ENCODE peak calls at places on chromosomes 4 and X, in nine cellular contexts. M is A549; L is lower leg skin; N is IMR-90; E is CD8-positive, alpha-beta T cell; C is skeletal muscle cell; G is heart right ventricle; V is fibroblast of pulmonary artery; B is adipocyte. W is an unnamed sample.

GRCh38 chrX:3939967-3940610 is 226.6 kb upstream of the PRKX start:
- DNase-seq in M (peak; percentile 11), L (no peak), N (peak; percentile 20), E (no peak), C (no peak), G (no peak), V (peak; percentile 29), B (peak; percentile 63), W (no peak)

GRCh38 chrX:101429934-101430333 is 21.9 kb downstream of the HNRNPH2 start:
- DNase-seq in M (no peak), L (no peak), N (peak; percentile 69), E (no peak), C (peak; percentile 40), G (no peak), V (no peak), B (peak; percentile 40), W (no peak)

GRCh38 chrX:44903107-44903506 is 30.1 kb downstream of the KDM6A start:
- DNase-seq in M (peak; percentile 65), L (no peak), N (peak; percentile 78), E (no peak), C (no peak), G (no peak), V (peak; percentile 54), B (no peak), W (no peak)

GRCh38 chr4:54647070-54647469 is 10.7 kb upstream of the KIT start:
- DNase-seq in M (no peak), L (no peak), N (no peak), E (no peak), C (no peak), G (no peak), V (no peak), B (no peak), W (no peak)

GRCh38 chrX:133307637-133308485 is 89.7 kb upstream of the TFDP3 start:
- DNase-seq in M (no peak), L (no peak), N (no peak), E (no peak), C (no peak), G (peak; percentile 37), V (no peak), B (no peak), W (no peak)

GRCh38 chr4:72896515-72896914 is 173.0 kb downstream of the COX18 start:
- DNase-seq in M (peak; percentile 11), L (no peak), N (peak; percentile 78), E (no peak), C (peak; percentile 71), G (no peak), V (peak; percentile 93), B (peak; percentile 93), W (no peak)

GRCh38 chrX:141879616-141880015 is 24.1 kb upstream of the MAGEC1 start:
- DNase-seq in M (no peak), L (no peak), N (no peak), E (no peak), C (no peak), G (no peak), V (no peak), B (no peak), W (no peak)

GRCh38 chrX:128007882-128008281 is 44.3 kb downstream of the ACTRT1 start:
- DNase-seq in M (no peak), L (no peak), N (no peak), E (no peak), C (no peak), G (no peak), V (no peak), B (no peak), W (no peak)

GRCh38 chrX:22969416-22969815 is 30.3 kb upstream of the DDX53 start:
- DNase-seq in M (no peak), L (no peak), N (peak; percentile 16), E (no peak), C (no peak), G (no peak), V (peak; percentile 28), B (peak; percentile 16), W (no peak)

GRCh38 chrX:13692771-13693231 is 3.9 kb downstream of the RAB9A start:
- DNase-seq in M (no peak), L (no peak), N (no peak), E (no peak), C (no peak), G (no peak), V (no peak), B (no peak), W (no peak)

GRCh38 chrX:13689519-13690211 is 737 bp downstream of the RAB9A start:
- DNase-seq in M (no peak), L (no peak), N (peak; percentile 40), E (no peak), C (no peak), G (no peak), V (no peak), B (peak; percentile 51), W (no peak)

GRCh38 chrX:13688772-13689518 is at the start of gene RAB9A:
- DNase-seq in M (peak; percentile 78), L (peak; percentile 97), N (peak; percentile 68), E (peak; percentile 78), C (peak; percentile 17), G (peak; percentile 89), V (peak; percentile 64), B (peak; percentile 86), W (peak; percentile 88)

GRCh38 chrX:13691845-13692334 is 3.0 kb downstream of the RAB9A start:
- DNase-seq in M (no peak), L (no peak), N (no peak), E (no peak), C (no peak), G (no peak), V (no peak), B (no peak), W (no peak)

DNA sequence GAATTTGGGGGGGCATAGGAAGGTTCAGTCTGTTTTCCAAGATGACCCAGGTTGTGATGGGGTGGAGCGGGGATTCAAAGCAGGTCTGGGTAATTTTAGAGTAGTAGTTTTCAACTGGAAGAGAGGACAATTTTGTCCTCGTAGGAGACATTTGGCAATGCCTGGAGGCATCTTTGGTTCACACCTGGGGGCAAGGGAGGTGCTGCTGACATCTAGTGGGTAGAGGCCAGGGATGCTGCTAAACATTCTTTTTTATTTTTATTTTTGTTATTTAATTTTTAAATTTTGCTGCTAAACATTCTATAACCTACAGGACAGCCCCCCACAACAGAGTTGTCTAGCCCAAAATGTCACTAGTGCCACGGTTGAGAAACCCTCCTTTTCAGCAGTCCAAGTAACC is 1.9 kb downstream of the RAB9A start:
- DNase-seq in M (peak; percentile 8), L (no peak), N (no peak), E (no peak), C (no peak), G (no peak), V (no peak), B (peak; percentile 16), W (no peak)
- H3K4me3 ChIP-seq in M (no peak overlapping the region), L (no peak overlapping the region), N (peak overlapping the region; percentile 86), E (no peak overlapping the region), C (peak overlapping the region; percentile 69), G (peak overlapping the region; percentile 71), V (peak overlapping the region; percentile 71), B (peak overlapping the region; percentile 98), W (peak overlapping the region; percentile 68)

GRCh38 chr4:163400911-163401310 is 57.2 kb downstream of the NPY5R start:
- DNase-seq in M (no peak), L (no peak), N (no peak), E (no peak), C (no peak), G (no peak), V (no peak), B (no peak), W (no peak)
- H3K4me3 ChIP-seq in M (no peak overlapping the region), L (no peak overlapping the region), N (no peak overlapping the region), E (no peak overlapping the region), C (no peak overlapping the region), G (no peak overlapping the region), V (no peak overlapping the region), B (no peak overlapping the region), W (no peak overlapping the region)

GRCh38 chr4:113565702-113566012 is 195.9 kb downstream of the CAMK2D start:
- DNase-seq in M (no peak), L (no peak), N (no peak), E (no peak), C (no peak), G (no peak), V (no peak), B (no peak), W (no peak)
- H3K4me3 ChIP-seq in M (no peak overlapping the region), L (no peak overlapping the region), N (no peak overlapping the region), E (no peak overlapping the region), C (no peak overlapping the region), G (no peak overlapping the region), V (no peak overlapping the region), B (no peak overlapping the region), W (no peak overlapping the region)

GRCh38 chr4:56655627-56656345 is 25.3 kb downstream of the HOPX start:
- DNase-seq in M (no peak), L (no peak), N (no peak), E (peak; percentile 15), C (no peak), G (peak; percentile 17), V (no peak), B (peak; percentile 35), W (no peak)
- H3K4me3 ChIP-seq in M (no peak overlapping the region), L (peak overlapping the region; percentile 24), N (peak overlapping the region; percentile 51), E (peak overlapping the region; percentile 61), C (peak overlapping the region; percentile 58), G (peak overlapping the region; percentile 61), V (peak overlapping the region; percentile 52), B (peak overlapping the region; percentile 74), W (peak overlapping the region; percentile 66)

DNA sequence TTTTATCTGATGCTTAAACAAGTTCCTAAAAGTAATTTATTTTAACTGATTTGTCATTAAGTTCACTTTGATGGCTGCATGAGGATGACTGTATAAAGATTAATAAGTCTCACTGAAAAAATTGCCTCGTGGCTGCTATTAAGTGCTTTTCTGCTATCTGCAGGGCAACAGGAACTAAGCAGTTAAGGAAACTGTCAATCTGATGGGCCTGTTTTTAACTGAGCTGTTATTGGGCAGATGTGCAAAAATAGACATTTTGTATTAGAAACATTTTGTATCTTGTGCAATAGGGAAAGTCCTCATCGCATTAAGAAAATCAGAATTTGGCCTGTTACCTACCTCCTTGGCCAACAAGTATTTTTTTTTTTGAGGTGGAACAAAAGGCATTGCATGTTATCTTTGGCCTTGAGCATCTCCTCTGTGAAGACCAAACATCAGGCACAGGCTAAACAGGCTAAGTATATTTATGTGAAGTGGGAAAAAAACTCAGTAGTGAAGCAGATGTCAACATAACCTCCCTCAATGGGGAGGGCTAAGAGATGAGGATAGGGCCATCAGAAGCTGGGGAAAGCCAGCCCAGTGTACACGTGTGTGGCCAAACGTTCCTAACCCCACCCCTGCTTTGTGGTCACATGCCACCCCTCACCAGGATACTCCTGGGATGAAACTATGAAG is 102.4 kb downstream of the FNIP2 start:
- DNase-seq in M (no peak), L (no peak), N (no peak), E (no peak), C (no peak), G (no peak), V (peak; percentile 24), B (no peak), W (no peak)
- H3K4me3 ChIP-seq in M (no peak overlapping the region), L (no peak overlapping the region), N (no peak overlapping the region), E (no peak overlapping the region), C (no peak overlapping the region), G (no peak overlapping the region), V (no peak overlapping the region), B (no peak overlapping the region), W (no peak overlapping the region)

GRCh38 chr4:69832326-69833030 is 27.5 kb downstream of the SULT1E1 start:
- DNase-seq in M (peak; percentile 25), L (no peak), N (no peak), E (no peak), C (no peak), G (no peak), V (no peak), B (no peak), W (no peak)
- H3K4me3 ChIP-seq in M (no peak overlapping the region), L (no peak overlapping the region), N (no peak overlapping the region), E (no peak overlapping the region), C (no peak overlapping the region), G (no peak overlapping the region), V (no peak overlapping the region), B (no peak overlapping the region), W (no peak overlapping the region)